ENCODE peak calls at places on chromosome 13, in eight cellular contexts. S, C, T, G, R, Z, E and K are unnamed samples. For H3K4me1, the result is how much of the 10 kb centered on the place peaks cover.

GRCh38 chr13:59780058-59780457 is 383.7 kb downstream of the DIAPH3 start:
- DNase-seq in C (no peak), E (no peak), R (no peak), Z (no peak), S (no peak), G (no peak), T (peak), K (no peak)

GRCh38 chr13:54210397-54211050 is 1181.9 kb downstream of the OLFM4 start:
- DNase-seq in Z (no peak), G (no peak), C (no peak), S (peak), T (no peak), R (no peak), E (no peak), K (no peak)

GRCh38 chr13:25286308-25286968 is 850 bp downstream of the MTMR6 start:
- DNase-seq in E (no peak), T (peak), R (no peak), Z (no peak), S (peak), G (peak), C (peak), K (no peak)

GRCh38 chr13:94309997-94310842 is 169.3 kb downstream of the DCT start:
- DNase-seq in G (no peak), E (no peak), T (peak), S (no peak), Z (no peak), C (no peak), R (no peak), K (no peak)

GRCh38 chr13:77425705-77426104 is 98.8 kb upstream of the MYCBP2 start:
- DNase-seq in C (peak), R (no peak), E (no peak), S (peak), G (no peak), T (no peak), Z (no peak), K (no peak)

GRCh38 chr13:97851269-97851668 is 102.2 kb upstream of the IPO5 start:
- DNase-seq in E (no peak), C (no peak), T (no peak), S (peak), G (no peak), R (no peak), Z (no peak), K (no peak)

GRCh38 chr13:41668130-41668757 is 210.9 kb downstream of the RGCC start:
- DNase-seq in S (peak), G (peak), T (peak), E (peak), R (no peak), C (peak), Z (peak), K (no peak)

GRCh38 chr13:58907347-58907746 is 1256.4 kb downstream of the DIAPH3 start:
- DNase-seq in E (no peak), R (no peak), T (peak), Z (no peak), G (no peak), C (no peak), S (no peak), K (no peak)

GRCh38 chr13:60143775-60144174 is 20.0 kb downstream of the DIAPH3 start:
- DNase-seq in C (peak), Z (no peak), S (peak), E (no peak), G (no peak), T (no peak), R (no peak), K (no peak)

GRCh38 chr13:23022667-23023066 is 158.1 kb upstream of the SGCG start:
- DNase-seq in G (no peak), R (no peak), Z (no peak), T (no peak), E (no peak), C (no peak), S (no peak), K (no peak)

GRCh38 chr13:51978836-51979556 is 32.3 kb downstream of the ATP7B start:
- DNase-seq in E (no peak), C (no peak), R (no peak), S (no peak), G (no peak), T (no peak), Z (no peak), K (no peak)

GRCh38 chr13:101489635-101490034 is 37.2 kb downstream of the ITGBL1 start:
- DNase-seq in R (no peak), T (peak), E (no peak), Z (no peak), G (no peak), S (no peak), C (no peak), K (no peak)

GRCh38 chr13:24063281-24063851 is 97.2 kb upstream of the SPATA13 start:
- DNase-seq in S (no peak), R (no peak), T (no peak), Z (no peak), C (no peak), E (no peak), G (no peak), K (no peak)

GRCh38 chr13:31675521-31675953 is 63.8 kb upstream of the RXFP2 start:
- DNase-seq in S (no peak), G (no peak), T (no peak), E (no peak), C (no peak), Z (no peak), R (no peak), K (no peak)

GRCh38 chr13:66424417-66424816 is 805.7 kb downstream of the PCDH9 start:
- DNase-seq in T (peak), S (no peak), E (no peak), C (no peak), Z (no peak), R (no peak), G (no peak), K (no peak)

GRCh38 chr13:45564108-45564507 is 51.4 kb downstream of the ERICH6B start:
- DNase-seq in E (no peak), T (peak), C (no peak), S (peak), R (no peak), Z (no peak), G (no peak), K (no peak)

GRCh38 chr13:76043882-76044281 is 407.8 kb downstream of the LMO7 start:
- DNase-seq in G (no peak), R (no peak), S (no peak), T (no peak), E (no peak), C (no peak), Z (no peak), K (no peak)

GRCh38 chr13:98843482-98843877 is 91.0 kb upstream of the SLC15A1 start:
- DNase-seq in C (no peak), R (no peak), G (no peak), Z (no peak), T (no peak), E (no peak), S (peak), K (no peak)

GRCh38 chr13:21395953-21396352 is 63.1 kb downstream of the ZDHHC20 start:
- DNase-seq in G (no peak), Z (no peak), S (no peak), R (no peak), E (no peak), C (no peak), T (no peak), K (no peak)

GRCh38 chr13:23980160-23980551 is 82.9 kb upstream of the C1QTNF9B start:
- DNase-seq in R (peak), C (peak), E (peak), T (peak), G (no peak), Z (peak), S (peak), K (peak)

GRCh38 chr13:26531751-26532150 is 25.7 kb upstream of the WASF3 start:
- DNase-seq in G (no peak), R (no peak), E (no peak), T (no peak), S (no peak), Z (no peak), C (no peak), K (no peak)

GRCh38 chr13:44128522-44128921 is 245.1 kb upstream of the SERP2 start:
- DNase-seq in G (no peak), Z (peak), R (no peak), S (no peak), T (peak), E (no peak), C (no peak), K (no peak)

GRCh38 chr13:110394371-110394841 is 87.3 kb downstream of the COL4A2 start:
- DNase-seq in R (no peak), C (no peak), E (no peak), T (peak), S (no peak), Z (no peak), G (no peak), K (no peak)

GRCh38 chr13:72960541-72960940 is 98.3 kb upstream of the KLF5 start:
- DNase-seq in S (no peak), R (no peak), C (peak), T (no peak), G (no peak), Z (no peak), E (no peak), K (no peak)

GRCh38 chr13:74062933-74063332 is 71.3 kb downstream of the KLF12 start:
- DNase-seq in T (peak), G (peak), R (no peak), Z (peak), S (no peak), E (peak), C (no peak), K (no peak)

GRCh38 chr13:34765446-34766180 is 176.5 kb upstream of the NBEA start:
- DNase-seq in T (no peak), R (no peak), C (no peak), S (no peak), Z (no peak), E (no peak), G (no peak), K (no peak)

GRCh38 chr13:79295906-79296564 is 110.0 kb downstream of the RBM26 start:
- DNase-seq in C (no peak), S (no peak), Z (no peak), E (no peak), G (no peak), R (no peak), T (peak), K (no peak)

GRCh38 chr13:34682406-34682805 is 259.7 kb upstream of the NBEA start:
- DNase-seq in C (no peak), Z (no peak), R (no peak), G (no peak), T (no peak), S (no peak), E (no peak), K (no peak)

GRCh38 chr13:98503175-98504028 is 73.5 kb downstream of the STK24 start:
- DNase-seq in C (no peak), Z (no peak), S (no peak), E (peak), G (no peak), T (peak), R (no peak), K (peak)

GRCh38 chr13:111905609-111905945 is 161.4 kb upstream of the SOX1 start:
- DNase-seq in S (no peak), R (no peak), Z (no peak), C (no peak), E (no peak), T (no peak), G (no peak), K (peak)

GRCh38 chr13:44755872-44756271 is 179.7 kb upstream of the TSC22D1 start:
- DNase-seq in R (no peak), G (no peak), T (peak), E (no peak), C (no peak), S (no peak), Z (no peak), K (no peak)

GRCh38 chr13:44575741-44576395 is at the start of gene TSC22D1:
- DNase-seq in G (peak), C (peak), T (peak), Z (peak), S (peak), R (peak), E (peak), K (peak)

GRCh38 chr13:30256713-30257432 is 50.5 kb downstream of the KATNAL1 start:
- DNase-seq in G (peak), Z (no peak), S (peak), E (no peak), R (no peak), T (no peak), C (peak), K (no peak)
- H3K4me1 ChIP-seq in G (under half), Z (under half), S (under half), E (under half), R (under half), T (under half), C (under half), K (under half)

GRCh38 chr13:113586661-113587479 is 2.3 kb downstream of the TFDP1 start:
- DNase-seq in S (no peak), G (no peak), R (no peak), Z (no peak), T (no peak), C (no peak), E (peak), K (peak)
- H3K4me3 ChIP-seq in S (no peak), G (peak), R (no peak), Z (no peak), T (no peak), C (no peak), E (no peak), K (no peak)

DNA sequence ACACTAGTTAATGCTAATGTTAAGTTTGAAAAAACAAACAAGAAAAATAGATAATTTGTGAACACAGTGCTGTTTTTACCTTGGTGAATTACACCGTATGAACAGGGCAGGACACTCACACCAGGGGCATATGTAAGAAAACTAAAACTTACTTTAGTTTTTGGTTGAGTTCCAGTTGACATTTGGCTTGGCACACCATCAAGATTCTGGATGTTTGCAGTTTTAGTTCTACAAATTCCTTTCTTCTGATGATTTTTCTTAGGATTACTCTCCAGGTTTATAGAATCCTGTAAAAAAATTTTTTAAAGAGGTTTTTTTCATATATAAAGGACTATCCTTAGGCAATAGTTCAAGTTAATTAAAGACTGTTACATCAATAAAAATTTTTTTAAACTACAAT is 238.5 kb upstream of the STARD13 start:
- DNase-seq in E (no peak), T (peak), R (no peak), G (no peak), Z (no peak), S (no peak), C (no peak), K (no peak)
- H3K4me1 ChIP-seq in E (under half), T (under half), R (under half), G (under half), Z (under half), S (under half), C (under half), K (under half)

DNA sequence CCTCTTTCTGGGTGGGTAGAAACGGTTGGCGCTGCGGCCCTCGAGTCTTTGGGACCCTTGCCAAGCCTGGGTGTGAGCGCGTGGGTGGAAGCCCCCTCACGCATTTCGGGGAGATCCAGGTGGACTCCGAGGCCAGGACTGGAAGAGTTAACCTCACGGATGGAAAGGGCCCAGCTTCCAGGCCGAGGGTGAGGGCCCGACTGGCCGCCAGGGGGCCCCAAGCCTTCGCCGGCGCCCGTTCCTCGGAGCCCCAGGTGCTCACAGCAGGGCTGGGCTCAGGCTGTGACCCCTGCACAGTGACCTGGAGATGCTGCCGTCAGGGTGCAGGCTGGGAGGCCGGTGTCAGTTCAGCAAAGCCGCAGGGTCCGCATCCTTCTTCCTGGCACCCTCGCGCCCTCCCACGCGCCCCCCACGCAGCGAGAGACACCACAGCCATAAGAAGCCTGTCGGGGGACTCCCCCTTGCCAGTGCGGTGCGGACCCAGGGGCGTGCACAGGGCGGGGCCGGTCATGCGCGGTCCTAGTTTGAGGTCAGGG is 34.2 kb upstream of the TMEM255B start:
- DNase-seq in Z (peak), T (peak), G (peak), R (peak), S (peak), C (peak), E (peak), K (peak)
- H3K4me3 ChIP-seq in Z (peak), T (peak), G (no peak), R (peak), S (no peak), C (peak), E (peak), K (peak)

GRCh38 chr13:50889317-50889716 is 20.3 kb upstream of the RNASEH2B start:
- DNase-seq in C (no peak), S (no peak), R (no peak), T (no peak), Z (no peak), G (no peak), E (no peak), K (no peak)
- H3K4me1 ChIP-seq in C (under half), S (under half), R (under half), T (under half), Z (under half), G (half or more), E (under half), K (under half)

DNA sequence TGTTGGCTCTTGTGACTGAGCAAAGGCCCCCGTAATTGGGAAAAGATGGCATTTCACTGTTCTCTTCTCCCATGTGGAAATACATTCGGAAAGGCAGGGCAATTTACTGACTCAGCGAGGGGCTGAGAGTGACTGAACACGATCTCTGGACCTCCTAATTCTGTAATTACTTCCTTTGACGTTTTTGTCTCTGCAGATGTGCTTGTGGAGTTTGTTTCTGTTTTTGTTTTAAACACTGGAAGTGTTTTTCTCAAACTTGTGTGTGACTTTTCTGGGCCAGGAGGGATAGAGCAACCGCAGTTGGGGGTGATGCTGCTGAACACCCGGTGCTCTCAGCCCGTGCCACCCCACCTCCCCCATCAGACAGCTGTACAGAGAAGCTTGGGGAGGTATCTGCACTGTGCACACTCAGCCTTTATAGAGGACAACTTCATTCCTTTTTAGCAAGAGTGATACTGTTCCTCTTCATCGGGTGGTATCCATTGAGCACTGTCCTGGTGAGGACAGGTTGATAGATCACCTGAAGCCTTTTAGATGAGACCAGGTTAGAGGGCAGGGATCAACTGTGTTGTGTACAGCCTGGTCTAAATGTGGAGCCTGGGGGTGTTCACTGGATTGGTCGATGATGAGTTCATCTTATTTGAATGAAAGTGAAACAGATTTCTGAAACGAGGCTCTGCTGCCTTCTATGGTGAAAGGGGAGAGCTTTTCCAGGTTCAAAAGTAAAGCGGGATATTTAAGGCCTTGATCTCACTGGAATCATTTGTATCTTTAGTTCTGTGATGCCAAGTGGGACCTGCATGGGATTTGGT is 117.4 kb downstream of the ESD start:
- DNase-seq in S (no peak), T (peak), Z (no peak), E (no peak), G (peak), R (no peak), C (no peak), K (no peak)
- H3K4me3 ChIP-seq in S (no peak), T (peak), Z (peak), E (peak), G (peak), R (no peak), C (no peak), K (peak)

DNA sequence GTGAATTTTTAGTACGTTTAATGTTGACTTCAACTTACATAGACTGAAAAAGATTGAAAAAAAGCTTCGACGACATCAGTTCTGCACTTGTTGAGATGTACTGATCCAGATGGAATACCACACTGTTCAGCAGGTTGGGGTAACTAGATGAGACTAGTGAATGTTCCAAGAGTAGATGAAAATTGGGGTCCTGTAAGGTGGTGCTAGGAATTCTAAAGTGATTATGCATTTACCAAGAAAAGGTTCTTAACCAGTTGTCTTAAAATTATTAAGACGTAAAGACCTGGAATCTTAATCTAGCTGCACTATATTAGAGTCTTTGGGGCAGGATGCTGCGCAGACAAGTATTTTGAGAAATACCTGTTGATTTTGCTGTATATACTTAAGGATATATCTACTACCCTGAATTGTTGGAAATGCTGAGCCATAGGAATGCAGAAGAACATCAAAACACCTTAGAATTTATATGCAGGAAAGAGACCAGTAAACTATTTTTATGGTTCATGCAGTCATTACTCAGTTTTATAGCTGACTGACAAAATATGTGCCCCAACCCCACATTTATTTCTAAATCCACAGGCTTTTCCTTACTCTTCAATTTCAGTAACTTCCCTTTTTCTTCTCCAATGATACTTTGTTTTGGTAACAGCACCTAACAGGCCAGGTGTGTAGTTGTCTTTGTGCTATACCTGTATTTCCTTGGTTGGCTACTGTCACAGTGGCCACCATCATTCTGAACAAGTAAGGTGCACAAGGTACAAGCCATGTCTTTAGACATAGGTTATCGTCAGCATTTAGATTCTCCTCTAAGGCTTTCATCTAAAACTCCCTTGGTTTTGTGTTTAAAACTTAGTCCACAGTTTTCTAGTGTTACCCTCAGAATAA is 8.6 kb downstream of the MIR17HG start:
- DNase-seq in C (no peak), E (no peak), T (no peak), G (peak), R (no peak), Z (no peak), S (no peak), K (no peak)
- H3K4me1 ChIP-seq in C (under half), E (under half), T (under half), G (half or more), R (under half), Z (under half), S (under half), K (under half)